ENCODE peak calls at places on chromosomes 16 and 17, in five cellular contexts. F, L, Z, A and S are unnamed samples.

GRCh38 chr17:48611681-48612455 is 1.1 kb upstream of the HOXB7 start:
- DNase-seq in F (peak), L (peak), Z (no peak), A (no peak), S (no peak)

GRCh38 chr17:77581480-77581879 is 377.0 kb upstream of the TNRC6C start:
- DNase-seq in F (peak), L (no peak), Z (no peak), A (peak), S (no peak)

GRCh38 chr16:81492307-81492706 is 47.7 kb downstream of the CMIP start:
- DNase-seq in F (no peak), L (no peak), Z (peak), A (no peak), S (no peak)

GRCh38 chr17:48177816-48178215 is 70.2 kb downstream of the SNX11 start:
- DNase-seq in F (no peak), L (no peak), Z (no peak), A (no peak), S (no peak)

GRCh38 chr16:74867281-74867849 is 92.7 kb upstream of the FA2H start:
- DNase-seq in F (no peak), L (peak), Z (no peak), A (no peak), S (no peak)

GRCh38 chr17:63358111-63358839 is 87.8 kb downstream of the CYB561 start:
- DNase-seq in F (peak), L (no peak), Z (no peak), A (peak), S (no peak)

GRCh38 chr16:85360323-85361277 is 248.3 kb upstream of the CIBAR2 start:
- DNase-seq in F (peak), L (no peak), Z (no peak), A (no peak), S (no peak)

GRCh38 chr17:31494259-31495048 is 103.0 kb downstream of the RAB11FIP4 start:
- DNase-seq in F (no peak), L (no peak), Z (no peak), A (no peak), S (no peak)

GRCh38 chr17:52027620-52028019 is 130.9 kb downstream of the CA10 start:
- DNase-seq in F (peak), L (no peak), Z (no peak), A (no peak), S (no peak)

GRCh38 chr16:12155235-12155634 is 178.7 kb downstream of the SNX29 start:
- DNase-seq in F (no peak), L (no peak), Z (no peak), A (no peak), S (no peak)

GRCh38 chr16:54006693-54007092 is 279.9 kb downstream of the IRX3 start:
- DNase-seq in F (no peak), L (no peak), Z (no peak), A (peak), S (no peak)

GRCh38 chr16:86751081-86752030 is 173.0 kb downstream of the FOXL1 start:
- DNase-seq in F (peak), L (no peak), Z (no peak), A (peak), S (no peak)

GRCh38 chr16:1984347-1985225 is 593 bp downstream of the GFER start:
- DNase-seq in F (no peak), L (peak), Z (no peak), A (peak), S (no peak)

GRCh38 chr17:73605444-73605843 is 38.8 kb downstream of the SDK2 start:
- DNase-seq in F (no peak), L (no peak), Z (no peak), A (no peak), S (no peak)

GRCh38 chr16:57736419-57737281 is 1.1 kb downstream of the KATNB1 start:
- DNase-seq in F (peak), L (peak), Z (no peak), A (peak), S (no peak)

GRCh38 chr16:58487566-58488351 is 12.2 kb upstream of the NDRG4 start:
- DNase-seq in F (peak), L (peak), Z (peak), A (peak), S (peak)

GRCh38 chr17:75814900-75815373 is 29.3 kb downstream of the UNC13D start:
- DNase-seq in F (peak), L (no peak), Z (no peak), A (peak), S (no peak)

GRCh38 chr17:6070280-6070894 is at the start of gene WSCD1:
- DNase-seq in F (peak), L (no peak), Z (no peak), A (no peak), S (no peak)

GRCh38 chr17:16987830-16988601 is 16.1 kb upstream of the TNFRSF13B start:
- DNase-seq in F (peak), L (peak), Z (no peak), A (peak), S (no peak)

GRCh38 chr16:50213939-50214519 is 52.3 kb upstream of the ADCY7 start:
- DNase-seq in F (peak), L (no peak), Z (peak), A (peak), S (no peak)

GRCh38 chr17:73957564-73957963 is 245.9 kb upstream of the RPL38 start:
- DNase-seq in F (no peak), L (no peak), Z (no peak), A (no peak), S (no peak)

GRCh38 chr17:58219789-58220183 is 731 bp upstream of the MKS1 start:
- DNase-seq in F (no peak), L (no peak), Z (no peak), A (no peak), S (no peak)

GRCh38 chr16:59356709-59357108 is 622.6 kb upstream of the GOT2 start:
- DNase-seq in F (no peak), L (no peak), Z (no peak), A (no peak), S (no peak)

GRCh38 chr16:15808071-15808470 is 48.8 kb downstream of the MYH11 start:
- DNase-seq in F (no peak), L (no peak), Z (no peak), A (no peak), S (no peak)

GRCh38 chr17:57006040-57006439 is 28.1 kb downstream of the SCPEP1 start:
- DNase-seq in F (no peak), L (no peak), Z (no peak), A (no peak), S (no peak)

GRCh38 chr17:44830359-44831269 is 527 bp upstream of the GJC1 start:
- DNase-seq in F (peak), L (peak), Z (no peak), A (no peak), S (peak)

GRCh38 chr16:63890723-63891122 is 1231.1 kb downstream of the CDH11 start:
- DNase-seq in F (no peak), L (no peak), Z (no peak), A (no peak), S (no peak)

GRCh38 chr17:50563095-50563511 is 2.6 kb downstream of the CACNA1G start:
- DNase-seq in F (no peak), L (peak), Z (no peak), A (no peak), S (no peak)

GRCh38 chr16:88327566-88328312 is 55.0 kb upstream of the ZNF469 start:
- DNase-seq in F (no peak), L (no peak), Z (no peak), A (no peak), S (no peak)

GRCh38 chr17:6526362-6527152 is 29.8 kb downstream of the PITPNM3 start:
- DNase-seq in F (peak), L (peak), Z (no peak), A (peak), S (no peak)

GRCh38 chr16:88977028-88977844 is at the start of gene CBFA2T3:
- DNase-seq in F (peak), L (no peak), Z (no peak), A (no peak), S (no peak)

GRCh38 chr16:49622084-49622390 is 233.9 kb downstream of the ZNF423 start:
- DNase-seq in F (no peak), L (no peak), Z (no peak), A (no peak), S (no peak)

GRCh38 chr17:57721967-57722703 is 23.0 kb downstream of the CCDC182 start:
- DNase-seq in F (no peak), L (no peak), Z (no peak), A (no peak), S (no peak)

GRCh38 chr17:10186771-10187425 is 11.5 kb downstream of the GAS7 start:
- DNase-seq in F (no peak), L (no peak), Z (no peak), A (no peak), S (no peak)
- H3K4ac ChIP-seq in F (no peak), L (no peak), Z (no peak), A (no peak), S (no peak)

DNA sequence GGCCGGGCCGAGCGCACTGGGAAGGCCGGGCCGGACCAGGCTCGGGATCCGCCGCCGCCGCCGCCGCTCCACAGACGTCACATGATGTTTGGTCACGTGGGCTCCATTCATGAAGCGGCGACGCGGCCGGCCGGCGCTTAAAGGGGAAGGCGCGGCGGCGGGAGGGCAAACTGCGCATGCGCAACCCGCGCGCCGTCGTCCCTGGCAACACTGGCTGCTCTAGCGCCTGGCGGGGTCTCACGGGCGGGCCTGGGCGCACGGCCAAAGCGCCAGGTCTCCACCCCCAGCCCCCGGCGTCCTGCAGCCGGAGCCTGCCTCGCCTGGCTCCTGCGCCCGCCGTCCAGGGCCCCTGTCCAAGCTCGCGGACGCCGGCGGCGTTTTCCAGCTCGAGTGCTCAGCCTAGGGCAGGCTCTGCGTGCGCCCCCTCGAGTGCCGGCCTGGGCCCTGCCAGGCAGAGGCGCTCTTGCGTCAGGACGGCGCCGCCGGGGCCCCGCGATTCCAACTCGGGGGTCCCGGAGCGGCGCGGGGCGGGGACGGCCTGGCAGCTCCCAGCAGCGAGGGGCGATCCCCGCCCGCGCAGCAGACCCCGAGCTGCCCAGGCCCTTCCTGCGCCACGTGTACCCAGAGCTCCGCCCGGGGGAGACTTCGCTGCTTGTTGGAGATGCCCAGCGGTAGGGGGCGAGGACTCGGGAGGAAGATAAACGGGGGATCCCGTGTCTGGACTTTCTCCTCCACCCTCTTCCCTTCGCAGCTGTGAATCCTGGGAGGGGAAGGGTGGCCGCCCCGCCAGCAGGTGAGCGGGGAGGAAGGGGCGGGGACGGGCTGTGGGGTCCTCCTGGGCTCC is at the start of gene MAFG:
- DNase-seq in F (peak), L (peak), Z (peak), A (peak), S (peak)
- H3K4ac ChIP-seq in F (peak), L (no peak), Z (peak), A (peak), S (peak)

GRCh38 chr17:60102632-60103047 is 23.9 kb upstream of the HEATR6 start:
- DNase-seq in F (peak), L (no peak), Z (no peak), A (peak), S (no peak)
- H3K4ac ChIP-seq in F (no peak), L (no peak), Z (no peak), A (peak), S (no peak)

GRCh38 chr16:48608452-48608851 is 1.5 kb downstream of the N4BP1 start:
- DNase-seq in F (peak), L (no peak), Z (no peak), A (no peak), S (no peak)

GRCh38 chr16:48608871-48609452 is 1.0 kb downstream of the N4BP1 start:
- DNase-seq in F (no peak), L (no peak), Z (no peak), A (no peak), S (no peak)

GRCh38 chr16:48611329-48612137 is 1.6 kb upstream of the N4BP1 start:
- DNase-seq in F (no peak), L (peak), Z (no peak), A (no peak), S (no peak)

GRCh38 chr16:48607056-48607825 is 2.7 kb downstream of the N4BP1 start:
- DNase-seq in F (peak), L (no peak), Z (no peak), A (peak), S (no peak)

GRCh38 chr16:48609453-48610023 is 442 bp downstream of the N4BP1 start:
- DNase-seq in F (peak), L (peak), Z (no peak), A (peak), S (peak)
- H3K4ac ChIP-seq in F (peak), L (no peak), Z (no peak), A (peak), S (peak)

DNA sequence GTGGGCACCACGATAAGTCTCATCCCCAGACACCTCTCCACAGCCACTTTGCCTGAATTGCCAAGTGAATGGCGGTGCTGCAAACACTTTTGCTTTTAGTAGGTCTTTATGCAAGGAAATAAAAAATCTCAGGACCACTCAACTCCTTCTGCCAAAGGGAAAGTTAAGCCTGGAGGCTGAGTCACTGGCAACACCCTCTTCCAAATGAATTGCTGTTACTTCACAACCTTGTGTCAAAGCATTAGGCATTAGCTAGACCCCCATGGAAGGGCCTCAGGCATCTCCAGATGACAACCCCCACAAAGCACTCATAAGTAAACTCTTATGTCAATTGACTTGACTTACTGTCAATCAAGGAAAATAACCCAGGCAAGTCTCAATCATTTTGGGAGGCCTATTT is 43.0 kb downstream of the RNF112 start:
- DNase-seq in F (no peak), L (no peak), Z (no peak), A (no peak), S (peak)
- H3K4ac ChIP-seq in F (no peak), L (no peak), Z (no peak), A (no peak), S (no peak)

GRCh38 chr17:3635474-3636153 is 436 bp downstream of the SHPK start:
- DNase-seq in F (no peak), L (no peak), Z (peak), A (no peak), S (no peak)
- H3K4ac ChIP-seq in F (peak), L (no peak), Z (no peak), A (peak), S (no peak)